ENCODE peak calls at places on chromosomes 6 and 20, in nine cellular contexts. Q, A, Y, S, U, T, J, X and D are unnamed samples.

GRCh38 chr6:130138116-130138908 is 84.4 kb downstream of the SAMD3 start:
- DNase-seq in J (no peak), S (no peak), T (no peak), X (no peak), A (no peak), Q (no peak), U (no peak), Y (no peak), D (no peak)

GRCh38 chr20:50455656-50456451 is 54.3 kb upstream of the PTPN1 start:
- DNase-seq in A (no peak), Q (peak), U (no peak), S (no peak), J (no peak), Y (no peak), X (no peak), T (no peak), D (no peak)

GRCh38 chr6:40391086-40391485 is 196.1 kb downstream of the LRFN2 start:
- DNase-seq in X (no peak), S (no peak), A (no peak), Q (no peak), J (no peak), T (no peak), U (peak), Y (peak), D (no peak)

GRCh38 chr6:42782689-42783176 is 881 bp downstream of the BICRAL start:
- DNase-seq in Y (peak), J (peak), Q (peak), A (peak), T (peak), S (peak), U (peak), X (peak), D (peak)

GRCh38 chr6:3001773-3002293 is 2.1 kb downstream of the NQO2 start:
- DNase-seq in S (peak), Q (no peak), T (no peak), A (no peak), J (no peak), Y (peak), X (peak), U (no peak), D (peak)

GRCh38 chr6:89385156-89385667 is 26.9 kb downstream of the RRAGD start:
- DNase-seq in A (no peak), J (no peak), Q (no peak), T (no peak), Y (no peak), X (peak), S (no peak), U (no peak), D (peak)

GRCh38 chr6:153301602-153302001 is 170.5 kb upstream of the RGS17 start:
- DNase-seq in J (no peak), A (no peak), Y (no peak), S (no peak), X (no peak), T (no peak), Q (no peak), U (no peak), D (no peak)

GRCh38 chr6:95991906-95992305 is 23.9 kb upstream of the FUT9 start:
- DNase-seq in X (no peak), U (no peak), A (no peak), Q (no peak), Y (no peak), J (no peak), S (no peak), T (no peak), D (no peak)

GRCh38 chr20:2395136-2395535 is 14.4 kb downstream of the TGM6 start:
- DNase-seq in A (no peak), T (no peak), U (no peak), S (no peak), X (no peak), Y (no peak), Q (no peak), J (no peak), D (no peak)

GRCh38 chr6:34070315-34071110 is 75.4 kb downstream of the GRM4 start:
- DNase-seq in T (no peak), S (no peak), A (no peak), X (peak), J (no peak), U (no peak), Q (no peak), Y (no peak), D (no peak)

GRCh38 chr6:5152417-5152816 is 67.3 kb downstream of the PPP1R3G start:
- DNase-seq in Y (no peak), Q (no peak), S (no peak), X (no peak), A (no peak), U (no peak), T (no peak), J (no peak), D (peak)

GRCh38 chr6:100464162-100464851 is 414 bp downstream of the SIM1 start:
- DNase-seq in Q (no peak), T (no peak), A (no peak), S (no peak), Y (peak), U (peak), X (no peak), J (no peak), D (no peak)

GRCh38 chr20:48129319-48129973 is 344.2 kb upstream of the SULF2 start:
- DNase-seq in X (peak), S (no peak), A (no peak), T (no peak), J (no peak), Y (peak), Q (no peak), U (no peak), D (no peak)

GRCh38 chr20:6887966-6888365 is 120.5 kb downstream of the BMP2 start:
- DNase-seq in S (no peak), T (no peak), A (no peak), X (no peak), J (no peak), Q (no peak), U (no peak), Y (no peak), D (no peak)

GRCh38 chr6:1611322-1611571 is 1.5 kb downstream of the FOXC1 start:
- DNase-seq in X (peak), J (no peak), A (no peak), Q (no peak), T (no peak), U (no peak), Y (no peak), S (no peak), D (no peak)

GRCh38 chr20:44721785-44722054 is 6.6 kb downstream of the CCN5 start:
- DNase-seq in T (no peak), A (no peak), J (no peak), Q (no peak), Y (no peak), U (no peak), S (no peak), X (no peak), D (no peak)

GRCh38 chr6:158284340-158285210 is 27.7 kb upstream of the TULP4 start:
- DNase-seq in Q (no peak), S (peak), X (peak), A (no peak), T (peak), Y (peak), J (no peak), U (no peak), D (peak)

GRCh38 chr20:5135363-5136012 is 8.7 kb downstream of the CDS2 start:
- DNase-seq in S (no peak), Q (no peak), X (no peak), T (no peak), A (no peak), U (no peak), Y (peak), J (no peak), D (no peak)

GRCh38 chr20:48448601-48449384 is 379.0 kb downstream of the PREX1 start:
- DNase-seq in T (no peak), X (no peak), Y (no peak), S (no peak), Q (no peak), U (no peak), J (no peak), A (no peak), D (no peak)

GRCh38 chr6:22320750-22321149 is 23.9 kb upstream of the PRL start:
- DNase-seq in U (no peak), J (no peak), T (no peak), Y (no peak), S (no peak), X (peak), Q (no peak), A (no peak), D (peak)

GRCh38 chr6:14464049-14464448 is 346.5 kb downstream of the CD83 start:
- DNase-seq in Y (peak), T (no peak), J (no peak), U (no peak), A (no peak), X (peak), S (no peak), Q (no peak), D (peak)

GRCh38 chr6:19024737-19025136 is 637.6 kb downstream of the RNF144B start:
- DNase-seq in Q (no peak), X (peak), S (no peak), Y (peak), T (no peak), J (no peak), U (no peak), A (no peak), D (peak)

GRCh38 chr6:56363796-56364195 is 116.4 kb upstream of the COL21A1 start:
- DNase-seq in Q (no peak), A (no peak), U (no peak), S (no peak), X (no peak), Y (no peak), T (no peak), J (no peak), D (no peak)

GRCh38 chr6:155366325-155366724 is 52.0 kb upstream of the TFB1M start:
- DNase-seq in T (no peak), S (no peak), J (no peak), Y (no peak), U (no peak), A (no peak), X (no peak), Q (no peak), D (no peak)

GRCh38 chr6:56618050-56618449 is 24.6 kb downstream of the DST start:
- DNase-seq in T (no peak), U (no peak), X (no peak), Q (no peak), A (no peak), J (no peak), Y (peak), S (no peak), D (no peak)

GRCh38 chr20:32982617-32983458 is 21.4 kb downstream of the SUN5 start:
- DNase-seq in A (no peak), X (no peak), Q (peak), T (no peak), U (no peak), J (no peak), S (no peak), Y (no peak), D (no peak)

GRCh38 chr20:61435184-61435822 is 183.2 kb downstream of the CDH4 start:
- DNase-seq in X (no peak), J (no peak), A (no peak), Q (no peak), Y (no peak), S (no peak), U (no peak), T (no peak), D (no peak)

GRCh38 chr20:60206259-60206658 is 248.0 kb downstream of the CDH26 start:
- DNase-seq in T (no peak), X (peak), J (no peak), Y (peak), A (no peak), Q (no peak), U (peak), S (peak), D (peak)

GRCh38 chr20:50367739-50368375 is 142.3 kb upstream of the PTPN1 start:
- DNase-seq in A (no peak), T (no peak), U (no peak), X (no peak), Y (no peak), S (no peak), Q (no peak), J (no peak), D (no peak)

GRCh38 chr6:72620866-72621242 is 1.0 kb upstream of the KCNQ5 start:
- DNase-seq in T (peak), Y (no peak), U (no peak), S (no peak), X (no peak), Q (no peak), A (no peak), J (peak), D (peak)

GRCh38 chr6:40097590-40097989 is 163.3 kb upstream of the MOCS1 start:
- DNase-seq in J (no peak), U (no peak), X (no peak), A (no peak), T (no peak), Y (no peak), S (no peak), Q (no peak), D (no peak)

GRCh38 chr20:51961964-51962761 is 159.8 kb upstream of the SALL4 start:
- DNase-seq in J (no peak), X (no peak), Y (no peak), U (no peak), A (no peak), S (no peak), T (no peak), Q (no peak), D (no peak)

GRCh38 chr6:162538643-162539064 is 188.9 kb downstream of the PRKN start:
- DNase-seq in S (no peak), Y (no peak), T (no peak), X (no peak), A (peak), U (peak), J (no peak), Q (no peak), D (no peak)

GRCh38 chr6:138403324-138403800 is 661 bp upstream of the HEBP2 start:
- DNase-seq in U (peak), J (peak), T (peak), Q (peak), Y (peak), X (peak), S (no peak), A (no peak), D (no peak)

GRCh38 chr6:156731436-156731835 is 45.7 kb upstream of the ARID1B start:
- DNase-seq in A (no peak), X (peak), J (no peak), Y (no peak), Q (no peak), T (no peak), U (no peak), S (no peak), D (peak)

GRCh38 chr6:108117427-108118358 is 43.2 kb upstream of the OSTM1 start:
- DNase-seq in X (no peak), T (peak), U (peak), A (no peak), Q (peak), J (no peak), S (peak), Y (peak), D (no peak)

GRCh38 chr6:111888928-111889696 is 15.9 kb upstream of the FYN start:
- DNase-seq in S (no peak), U (no peak), T (no peak), X (peak), Q (no peak), J (no peak), Y (peak), A (no peak), D (peak)

GRCh38 chr6:163496205-163496604 is 81.7 kb downstream of the QKI start:
- DNase-seq in A (no peak), S (no peak), Y (no peak), X (no peak), J (no peak), Q (no peak), U (no peak), T (no peak), D (no peak)

GRCh38 chr6:54262499-54262898 is 45.7 kb upstream of the TINAG start:
- DNase-seq in Y (no peak), T (no peak), X (no peak), J (no peak), U (no peak), S (no peak), Q (no peak), A (no peak), D (no peak)

GRCh38 chr6:145345094-145345493 is 390.2 kb downstream of the EPM2A start:
- DNase-seq in Y (no peak), J (no peak), U (no peak), A (no peak), T (no peak), Q (no peak), X (no peak), S (no peak), D (no peak)

GRCh38 chr6:145352382-145353080 is 382.8 kb downstream of the EPM2A start:
- DNase-seq in T (no peak), Y (peak), S (no peak), X (no peak), Q (no peak), A (no peak), U (no peak), J (no peak), D (no peak)

GRCh38 chr6:145347256-145347655 is 388.1 kb downstream of the EPM2A start:
- DNase-seq in J (no peak), U (no peak), S (no peak), Y (no peak), A (no peak), Q (no peak), T (no peak), X (no peak), D (no peak)

GRCh38 chr6:145349950-145350510 is 385.3 kb downstream of the EPM2A start:
- DNase-seq in S (peak), Y (no peak), T (no peak), J (no peak), Q (no peak), X (no peak), A (no peak), U (no peak), D (no peak)

DNA sequence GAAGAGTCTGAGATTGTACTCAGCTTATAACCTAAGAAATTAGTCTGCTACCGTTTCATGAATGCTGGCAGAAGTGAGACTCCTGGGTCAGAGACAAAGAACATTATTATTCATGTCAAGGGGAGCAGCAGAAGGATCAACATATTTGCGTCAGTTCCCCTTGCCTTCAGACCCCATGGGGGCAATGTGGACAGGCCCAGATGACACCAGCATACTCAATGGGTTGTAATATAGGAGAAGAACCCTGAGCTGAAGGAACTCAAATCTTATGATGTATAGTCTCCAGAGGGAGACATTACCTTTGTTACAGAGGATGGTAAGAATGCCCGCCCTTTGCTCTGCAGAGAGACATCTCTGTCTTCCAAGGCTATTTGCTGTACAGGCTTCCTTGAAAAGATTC is 384.4 kb downstream of the EPM2A start:
- DNase-seq in U (no peak), J (no peak), X (no peak), T (no peak), A (no peak), Y (no peak), S (no peak), Q (no peak), D (no peak)
- H3K4me3 ChIP-seq in U (no peak), J (no peak), X (no peak), T (no peak), A (no peak), Y (no peak), S (no peak), Q (no peak), D (no peak)

GRCh38 chr6:133290926-133291325 is 49.8 kb downstream of the EYA4 start:
- DNase-seq in T (no peak), X (no peak), Q (no peak), A (no peak), J (no peak), U (no peak), S (no peak), Y (no peak), D (no peak)

GRCh38 chr6:133291671-133292070 is 50.5 kb downstream of the EYA4 start:
- DNase-seq in S (no peak), Q (no peak), T (no peak), U (no peak), X (peak), Y (no peak), J (no peak), A (no peak), D (peak)

GRCh38 chr6:133289733-133290306 is 48.7 kb downstream of the EYA4 start:
- DNase-seq in U (no peak), A (no peak), Y (no peak), S (no peak), X (no peak), Q (no peak), T (no peak), J (no peak), D (no peak)

GRCh38 chr6:133288662-133289061 is 47.5 kb downstream of the EYA4 start:
- DNase-seq in J (no peak), T (no peak), U (no peak), S (no peak), X (no peak), Y (no peak), Q (no peak), A (no peak), D (no peak)

DNA sequence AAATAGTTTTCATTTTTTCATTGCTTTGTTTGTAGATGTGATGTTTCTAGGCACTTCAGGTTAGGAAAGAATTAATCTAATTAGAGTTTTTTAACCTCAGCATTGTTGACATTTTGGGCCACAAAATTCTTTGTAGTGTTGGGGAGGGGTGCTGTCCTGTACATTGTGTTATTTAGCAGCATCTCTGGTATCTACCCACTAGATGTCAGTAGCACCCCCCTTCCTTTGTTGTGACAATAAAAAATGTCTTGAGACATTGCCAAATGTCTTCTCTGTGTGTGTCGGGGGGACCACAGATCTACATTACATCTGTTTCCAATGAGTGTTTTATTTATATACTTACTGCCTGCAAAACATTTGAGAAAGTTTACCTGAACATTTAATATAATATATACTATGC is 45.6 kb downstream of the EYA4 start:
- DNase-seq in J (no peak), T (no peak), A (no peak), U (no peak), X (peak), Y (no peak), S (peak), Q (no peak), D (peak)
- TF ChIP-seq CTCF in J (no peak), T (no peak), A (no peak), U (no peak), X (peak), Y (peak), S (peak), Q (no peak), D (peak)

GRCh38 chr6:44226368-44227137 is 3.2 kb downstream of the SLC29A1 start:
- DNase-seq in S (no peak), U (no peak), Y (peak), X (no peak), Q (no peak), T (no peak), A (no peak), J (no peak), D (no peak)
- H3K4me3 ChIP-seq in S (no peak), U (peak), Y (no peak), X (no peak), Q (peak), T (no peak), A (peak), J (no peak), D (no peak)

GRCh38 chr6:167311286-167311685 is 13.6 kb upstream of the TTLL2 start:
- DNase-seq in T (no peak), S (no peak), Q (no peak), J (no peak), A (no peak), Y (no peak), U (no peak), X (no peak), D (no peak)

GRCh38 chr6:167317172-167317571 is 7.7 kb upstream of the TTLL2 start:
- DNase-seq in A (no peak), Q (no peak), X (no peak), U (no peak), T (no peak), J (no peak), Y (no peak), S (no peak), D (no peak)

DNA sequence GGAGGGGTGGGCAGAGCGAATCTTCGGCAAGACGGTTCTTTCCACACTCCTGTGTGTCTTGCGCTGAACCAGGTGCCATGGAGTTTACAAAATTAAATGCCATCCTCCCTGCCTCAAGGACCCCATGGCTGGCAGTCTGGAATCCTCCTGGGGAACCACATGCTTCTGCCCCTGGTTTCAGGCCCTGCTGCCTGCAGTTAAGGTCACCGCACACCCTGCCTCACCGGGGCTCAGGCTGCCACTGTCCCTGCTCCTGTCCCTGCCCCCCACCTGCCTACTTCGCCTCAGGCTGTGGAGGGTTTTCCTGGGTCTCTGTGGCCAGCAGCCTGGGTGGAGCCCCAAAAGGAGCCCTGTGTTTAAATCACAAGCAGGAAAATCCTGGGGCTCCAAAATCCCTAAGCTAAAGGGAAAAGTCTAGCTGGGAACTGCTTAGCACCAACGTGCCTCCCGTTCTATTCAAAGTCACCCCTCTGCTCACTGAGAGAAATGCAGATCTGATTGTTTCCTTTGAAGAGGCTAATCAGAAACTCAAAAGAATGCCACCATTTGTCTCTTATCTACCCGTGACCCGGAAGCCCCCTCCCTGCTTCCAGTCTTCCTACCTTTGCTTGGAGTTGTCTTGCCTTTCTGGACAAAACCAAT is 10.6 kb upstream of the TTLL2 start:
- DNase-seq in X (no peak), Y (peak), T (no peak), Q (no peak), S (no peak), A (no peak), U (no peak), J (no peak), D (no peak)
- TF ChIP-seq CTCF in X (no peak), Y (no peak), T (no peak), Q (no peak), S (no peak), A (no peak), U (no peak), J (no peak), D (no peak)

GRCh38 chr6:127464881-127465459 is 5.8 kb upstream of the KIAA0408 start:
- DNase-seq in X (peak), S (peak), Q (peak), A (peak), Y (peak), T (peak), U (no peak), J (peak), D (peak)
- H3K4me3 ChIP-seq in X (no peak), S (no peak), Q (no peak), A (no peak), Y (no peak), T (no peak), U (no peak), J (no peak), D (no peak)

GRCh38 chr6:114543696-114544095 is 200.9 kb upstream of the HS3ST5 start:
- DNase-seq in Q (no peak), J (no peak), Y (no peak), U (no peak), T (no peak), X (no peak), A (no peak), S (no peak), D (no peak)
- TF ChIP-seq CTCF in Q (no peak), J (no peak), Y (peak), U (no peak), T (no peak), X (no peak), A (no peak), S (no peak), D (no peak)